ENCODE peak calls at places on chromosomes 16 and 17, in five cellular contexts. One of them, this sample, is unnamed.

GRCh38 chr17:31321481-31321880 is at the start of gene EVI2A:
- DNase-seq in lower leg skin: no peak
- DNase-seq in ELR: peak; percentile 95
- DNase-seq in H9: no peak
- DNase-seq in uterus: no peak
- DNase-seq in this sample: no peak

GRCh38 chr17:4945944-4946280 is 2.4 kb downstream of the PFN1 start:
- DNase-seq in lower leg skin: no peak
- DNase-seq in uterus: no peak
- DNase-seq in H9: no peak
- DNase-seq in ELR: peak; percentile 44
- DNase-seq in this sample: no peak

GRCh38 chr17:65055708-65056638 is 567 bp downstream of the GNA13 start:
- DNase-seq in uterus: peak; percentile 64
- DNase-seq in lower leg skin: peak; percentile 94
- DNase-seq in H9: peak; percentile 51
- DNase-seq in ELR: peak; percentile 75
- DNase-seq in this sample: no peak

GRCh38 chr16:11405331-11406176 is 60.3 kb downstream of the RMI2 start:
- DNase-seq in H9: peak; percentile 75
- DNase-seq in ELR: peak; percentile 52
- DNase-seq in lower leg skin: no peak
- DNase-seq in uterus: no peak
- DNase-seq in this sample: no peak

GRCh38 chr17:37605813-37606505 is 3.3 kb downstream of the SYNRG start:
- DNase-seq in lower leg skin: no peak
- DNase-seq in uterus: no peak
- DNase-seq in ELR: peak; percentile 60
- DNase-seq in H9: no peak
- DNase-seq in this sample: no peak

GRCh38 chr16:54875443-54875842 is 55.2 kb upstream of the IRX5 start:
- DNase-seq in ELR: no peak
- DNase-seq in uterus: no peak
- DNase-seq in H9: no peak
- DNase-seq in lower leg skin: no peak
- DNase-seq in this sample: peak; percentile 35

GRCh38 chr17:29131814-29132682 is 48.1 kb downstream of the MYO18A start:
- DNase-seq in lower leg skin: no peak
- DNase-seq in ELR: peak; percentile 85
- DNase-seq in uterus: peak; percentile 77
- DNase-seq in H9: no peak
- DNase-seq in this sample: no peak

GRCh38 chr16:66691234-66691633 is 5.3 kb downstream of the CMTM4 start:
- DNase-seq in lower leg skin: no peak
- DNase-seq in ELR: no peak
- DNase-seq in H9: no peak
- DNase-seq in uterus: no peak
- DNase-seq in this sample: no peak

GRCh38 chr16:86018487-86018886 is 119.5 kb downstream of the IRF8 start:
- DNase-seq in uterus: no peak
- DNase-seq in ELR: no peak
- DNase-seq in lower leg skin: peak; percentile 72
- DNase-seq in H9: no peak
- DNase-seq in this sample: no peak

GRCh38 chr17:76371656-76372628 is 12.5 kb upstream of the SPHK1 start:
- DNase-seq in lower leg skin: no peak
- DNase-seq in ELR: peak; percentile 100
- DNase-seq in uterus: no peak
- DNase-seq in H9: no peak
- DNase-seq in this sample: no peak

GRCh38 chr16:84220851-84221250 is 19.0 kb downstream of the KCNG4 start:
- DNase-seq in H9: no peak
- DNase-seq in lower leg skin: no peak
- DNase-seq in ELR: peak; percentile 37
- DNase-seq in uterus: no peak
- DNase-seq in this sample: no peak

GRCh38 chr17:21019976-21020575 is 22.7 kb downstream of the USP22 start:
- DNase-seq in ELR: peak; percentile 32
- DNase-seq in H9: no peak
- DNase-seq in uterus: no peak
- DNase-seq in lower leg skin: no peak
- DNase-seq in this sample: no peak

GRCh38 chr17:50058296-50058945 is 2.5 kb downstream of the ITGA3 start:
- DNase-seq in uterus: no peak
- DNase-seq in H9: no peak
- DNase-seq in lower leg skin: no peak
- DNase-seq in ELR: no peak
- DNase-seq in this sample: no peak

GRCh38 chr16:23803591-23804123 is 32.1 kb upstream of the PRKCB start:
- DNase-seq in ELR: peak; percentile 52
- DNase-seq in uterus: peak; percentile 22
- DNase-seq in H9: peak; percentile 82
- DNase-seq in lower leg skin: no peak
- DNase-seq in this sample: peak; percentile 45

GRCh38 chr17:46136820-46137219 is 56.4 kb downstream of the KANSL1 start:
- DNase-seq in H9: no peak
- DNase-seq in uterus: no peak
- DNase-seq in lower leg skin: no peak
- DNase-seq in ELR: no peak
- DNase-seq in this sample: no peak

GRCh38 chr16:30409125-30410060 is 2.0 kb downstream of the ZNF771 start:
- DNase-seq in uterus: peak; percentile 90
- DNase-seq in H9: peak; percentile 92
- DNase-seq in ELR: peak; percentile 90
- DNase-seq in lower leg skin: peak; percentile 98
- DNase-seq in this sample: peak; percentile 47

GRCh38 chr17:1002771-1003555 is 6.0 kb downstream of the TIMM22 start:
- DNase-seq in ELR: peak; percentile 15
- DNase-seq in lower leg skin: no peak
- DNase-seq in H9: no peak
- DNase-seq in uterus: no peak
- DNase-seq in this sample: no peak

GRCh38 chr16:57756424-57757325 is 21.1 kb downstream of the KATNB1 start:
- DNase-seq in lower leg skin: no peak
- DNase-seq in uterus: no peak
- DNase-seq in H9: peak; percentile 18
- DNase-seq in ELR: no peak
- DNase-seq in this sample: no peak

GRCh38 chr16:57996406-57997175 is 3.9 kb downstream of the ZNF319 start:
- DNase-seq in lower leg skin: no peak
- DNase-seq in H9: no peak
- DNase-seq in ELR: no peak
- DNase-seq in uterus: no peak
- DNase-seq in this sample: no peak

GRCh38 chr16:29943846-29944669 is 17.8 kb upstream of the TMEM219 start:
- DNase-seq in uterus: peak; percentile 74
- DNase-seq in H9: peak; percentile 80
- DNase-seq in ELR: peak; percentile 98
- DNase-seq in lower leg skin: peak; percentile 78
- DNase-seq in this sample: no peak

GRCh38 chr16:62036101-62036806 is at the start of gene CDH8:
- DNase-seq in ELR: no peak
- DNase-seq in H9: peak; percentile 85
- DNase-seq in lower leg skin: peak; percentile 80
- DNase-seq in uterus: no peak
- DNase-seq in this sample: no peak

GRCh38 chr17:81966343-81967243 is 5.6 kb upstream of the NOTUM start:
- DNase-seq in ELR: no peak
- DNase-seq in lower leg skin: no peak
- DNase-seq in H9: peak; percentile 85
- DNase-seq in uterus: no peak
- DNase-seq in this sample: no peak

GRCh38 chr17:3740611-3741073 is 16.9 kb downstream of the HASPIN start:
- DNase-seq in lower leg skin: no peak
- DNase-seq in ELR: no peak
- DNase-seq in H9: no peak
- DNase-seq in uterus: no peak
- DNase-seq in this sample: no peak

GRCh38 chr16:46916980-46917379 is 32.8 kb downstream of the GPT2 start:
- DNase-seq in lower leg skin: no peak
- DNase-seq in H9: no peak
- DNase-seq in ELR: peak; percentile 40
- DNase-seq in uterus: no peak
- DNase-seq in this sample: no peak

GRCh38 chr17:61400786-61401279 is 1.2 kb downstream of the TBX2 start:
- DNase-seq in ELR: peak; percentile 81
- DNase-seq in H9: no peak
- DNase-seq in lower leg skin: no peak
- DNase-seq in uterus: no peak
- DNase-seq in this sample: no peak

GRCh38 chr17:45146616-45147101 is 1.6 kb upstream of the HEXIM1 start:
- DNase-seq in uterus: no peak
- DNase-seq in H9: peak; percentile 24
- DNase-seq in lower leg skin: no peak
- DNase-seq in ELR: peak; percentile 70
- DNase-seq in this sample: no peak

GRCh38 chr16:27431773-27432599 is 30.0 kb downstream of the IL21R start:
- DNase-seq in lower leg skin: peak; percentile 68
- DNase-seq in uterus: no peak
- DNase-seq in H9: peak; percentile 15
- DNase-seq in ELR: peak; percentile 74
- DNase-seq in this sample: no peak

GRCh38 chr17:48539177-48539576 is 5.7 kb downstream of the HOXB2 start:
- DNase-seq in lower leg skin: no peak
- DNase-seq in ELR: peak; percentile 84
- DNase-seq in uterus: no peak
- DNase-seq in H9: no peak
- DNase-seq in this sample: no peak

GRCh38 chr17:43588664-43589435 is 42.7 kb upstream of the ETV4 start:
- DNase-seq in lower leg skin: peak; percentile 84
- DNase-seq in H9: no peak
- DNase-seq in uterus: no peak
- DNase-seq in ELR: no peak
- DNase-seq in this sample: no peak

GRCh38 chr17:73933164-73933766 is 270.2 kb upstream of the RPL38 start:
- DNase-seq in uterus: no peak
- DNase-seq in ELR: no peak
- DNase-seq in H9: no peak
- DNase-seq in lower leg skin: peak; percentile 70
- DNase-seq in this sample: no peak

GRCh38 chr17:70767102-70767701 is 597.9 kb downstream of the KCNJ2 start:
- DNase-seq in lower leg skin: no peak
- DNase-seq in ELR: peak; percentile 60
- DNase-seq in uterus: no peak
- DNase-seq in H9: no peak
- DNase-seq in this sample: no peak

GRCh38 chr17:64183815-64184397 is 54.0 kb upstream of the ERN1 start:
- DNase-seq in ELR: peak; percentile 91
- DNase-seq in H9: no peak
- DNase-seq in uterus: no peak
- DNase-seq in lower leg skin: no peak
- DNase-seq in this sample: no peak

GRCh38 chr16:77171750-77172635 is 19.0 kb upstream of the MON1B start:
- DNase-seq in uterus: no peak
- DNase-seq in lower leg skin: no peak
- DNase-seq in H9: no peak
- DNase-seq in ELR: peak; percentile 68
- DNase-seq in this sample: no peak

GRCh38 chr16:55498101-55498500 is 10.8 kb upstream of the LPCAT2 start:
- DNase-seq in lower leg skin: peak; percentile 80
- DNase-seq in H9: no peak
- DNase-seq in uterus: no peak
- DNase-seq in ELR: no peak
- DNase-seq in this sample: no peak

GRCh38 chr17:76732734-76733617 is 4.2 kb downstream of the SRSF2 start:
- DNase-seq in lower leg skin: no peak
- DNase-seq in ELR: peak; percentile 30
- DNase-seq in uterus: no peak
- DNase-seq in H9: no peak
- DNase-seq in this sample: no peak

GRCh38 chr16:20327444-20328041 is at the start of gene GP2:
- DNase-seq in uterus: no peak
- DNase-seq in ELR: no peak
- DNase-seq in lower leg skin: no peak
- DNase-seq in H9: peak; percentile 36
- DNase-seq in this sample: no peak

This sample was measured in SK-N-MC.